ENCODE peak calls at places on chromosomes 13 and 19, in four cellular contexts. K is right lobe of liver, N is body of pancreas, V is sigmoid colon. F is an unnamed sample. For H3K4me1, the result is how much of the 10 kb centered on the place peaks cover.

GRCh38 chr13:114043421-114044053 is 69.7 kb upstream of the C13orf46 start:
- DNase-seq in V (peak), K (no peak), N (peak), F (peak)

GRCh38 chr13:48431987-48432615 is 19.2 kb upstream of the LPAR6 start:
- DNase-seq in N (no peak), K (no peak), V (no peak), F (no peak)

GRCh38 chr13:25963681-25964080 is 88.1 kb downstream of the SHISA2 start:
- DNase-seq in N (no peak), K (no peak), V (no peak), F (no peak)

GRCh38 chr19:33290082-33290815 is 12.1 kb downstream of the CEBPA start:
- DNase-seq in N (no peak), V (no peak), K (no peak), F (no peak)

GRCh38 chr13:112457485-112457884 is 81.3 kb downstream of the SPACA7 start:
- DNase-seq in V (no peak), N (no peak), K (no peak), F (no peak)

GRCh38 chr13:97212540-97213146 is 9.5 kb upstream of the MBNL2 start:
- DNase-seq in K (no peak), V (no peak), N (peak), F (no peak)

GRCh38 chr13:62305758-62306157 is 890.1 kb upstream of the PCDH20 start:
- DNase-seq in K (no peak), N (no peak), V (no peak), F (no peak)

GRCh38 chr13:49436890-49437289 is 7.0 kb downstream of the CAB39L start:
- DNase-seq in K (no peak), N (peak), V (peak), F (peak)

GRCh38 chr13:44801990-44802389 is 187.3 kb downstream of the NUFIP1 start:
- DNase-seq in V (no peak), K (no peak), N (no peak), F (no peak)

GRCh38 chr19:8396185-8396562 is 6.0 kb downstream of the RAB11B start:
- DNase-seq in K (no peak), N (peak), V (no peak), F (no peak)

GRCh38 chr19:34176581-34176980 is 4.3 kb downstream of the LSM14A start:
- DNase-seq in V (no peak), N (no peak), K (no peak), F (no peak)

GRCh38 chr13:97369269-97369893 is 64.6 kb upstream of the RAP2A start:
- DNase-seq in K (no peak), V (no peak), N (no peak), F (no peak)

GRCh38 chr13:25171517-25172302 is at the start of gene AMER2:
- DNase-seq in N (peak), V (peak), K (no peak), F (peak)

GRCh38 chr13:73090116-73090811 is 31.5 kb downstream of the KLF5 start:
- DNase-seq in N (peak), V (no peak), K (no peak), F (no peak)

GRCh38 chr13:43237616-43238015 is 214.2 kb downstream of the DNAJC15 start:
- DNase-seq in N (no peak), V (no peak), K (no peak), F (no peak)

GRCh38 chr13:41960195-41960699 is 662 bp downstream of the VWA8 start:
- DNase-seq in K (peak), N (peak), V (no peak), F (no peak)

GRCh38 chr19:50496189-50497029 is 14.6 kb downstream of the JOSD2 start:
- DNase-seq in N (peak), V (peak), K (no peak), F (peak)

GRCh38 chr19:43626838-43627237 is 7.4 kb upstream of the ZNF428 start:
- DNase-seq in K (no peak), V (no peak), N (no peak), F (no peak)
- H3K27ac ChIP-seq in K (no peak), V (no peak), N (no peak), F (no peak)

DNA sequence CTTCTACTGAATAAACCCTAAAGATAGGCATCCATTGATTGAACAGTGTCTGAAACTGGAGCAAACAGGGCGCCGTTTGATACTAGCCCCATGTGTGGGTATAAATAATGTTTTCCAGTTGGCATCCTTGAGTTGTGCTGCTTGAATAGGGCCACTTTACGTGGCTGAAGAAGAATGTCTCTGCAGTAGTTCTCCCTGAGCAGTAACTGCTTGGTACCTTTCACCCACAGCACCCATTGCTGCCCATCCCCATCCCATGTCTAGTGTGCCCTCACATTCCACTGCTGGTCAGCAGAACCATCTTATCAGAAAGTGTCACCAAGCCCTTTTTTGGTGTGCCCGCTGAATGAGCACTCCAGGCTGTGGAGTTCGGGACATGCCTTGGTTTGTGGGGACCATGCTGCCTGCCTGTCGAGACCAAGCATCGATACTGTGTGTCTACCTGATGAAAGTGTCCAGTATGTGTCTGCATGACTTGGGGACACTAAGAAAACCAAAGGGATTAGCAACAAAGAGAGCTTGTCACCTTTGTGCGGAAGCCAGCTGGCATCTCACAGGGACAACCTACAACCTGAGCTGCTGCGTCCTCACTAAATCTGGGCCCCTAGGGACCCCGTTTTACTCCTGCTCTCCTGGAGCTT is 162.0 kb downstream of the TM9SF2 start:
- DNase-seq in N (no peak), K (no peak), V (no peak), F (no peak)
- H3K4me1 ChIP-seq in N (under half), K (under half), V (under half), F (under half)

DNA sequence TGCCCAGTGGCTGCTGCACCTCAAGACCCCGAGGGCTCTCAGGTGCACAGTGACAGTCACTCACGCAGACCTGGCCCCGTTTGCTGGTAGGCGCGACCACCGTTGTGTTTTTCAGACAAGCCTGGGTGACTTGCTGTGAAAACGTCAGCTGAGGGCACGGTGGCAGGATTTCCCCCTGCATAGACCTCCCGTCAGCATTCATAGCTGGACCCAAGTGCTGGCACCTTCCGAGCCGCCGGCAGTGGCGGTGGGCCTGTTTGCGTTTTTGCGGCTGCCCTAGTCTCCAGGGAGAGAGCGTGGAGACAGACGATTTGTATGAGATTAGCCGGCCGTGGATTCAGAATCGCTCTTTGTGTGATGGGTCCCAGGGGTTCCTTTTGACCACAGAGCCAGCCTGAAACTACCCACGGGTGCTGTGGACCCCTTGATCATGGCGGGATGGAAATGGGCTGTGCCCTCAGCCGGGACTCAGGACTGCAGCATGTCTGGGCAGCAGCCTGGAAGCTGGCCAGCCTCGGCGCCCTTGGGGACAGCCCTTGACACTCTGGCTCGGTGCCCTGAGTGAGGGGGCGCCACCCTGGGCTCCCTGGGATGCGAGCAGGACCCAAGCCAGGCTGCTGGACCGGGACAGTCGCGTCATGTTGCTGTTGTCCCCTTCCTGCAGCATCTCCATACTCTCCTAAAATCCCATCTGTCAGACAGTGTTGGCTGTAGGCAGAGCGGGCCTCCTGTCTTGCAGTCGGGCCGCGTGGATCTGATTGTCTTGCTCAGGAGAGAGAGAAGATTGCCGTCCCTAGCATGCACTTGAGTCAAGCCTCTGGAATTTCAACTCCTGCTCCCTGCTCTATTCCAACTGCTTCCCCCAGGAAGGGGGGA is 8.6 kb downstream of the KDM4B start:
- DNase-seq in N (peak), K (peak), V (peak), F (no peak)
- H3K4me3 ChIP-seq in N (no peak), K (no peak), V (peak), F (no peak)

GRCh38 chr13:58018865-58019264 is 387.3 kb downstream of the PCDH17 start:
- DNase-seq in K (no peak), V (no peak), N (no peak), F (no peak)

GRCh38 chr13:58025821-58026220 is 394.3 kb downstream of the PCDH17 start:
- DNase-seq in N (no peak), V (no peak), K (no peak), F (no peak)

DNA sequence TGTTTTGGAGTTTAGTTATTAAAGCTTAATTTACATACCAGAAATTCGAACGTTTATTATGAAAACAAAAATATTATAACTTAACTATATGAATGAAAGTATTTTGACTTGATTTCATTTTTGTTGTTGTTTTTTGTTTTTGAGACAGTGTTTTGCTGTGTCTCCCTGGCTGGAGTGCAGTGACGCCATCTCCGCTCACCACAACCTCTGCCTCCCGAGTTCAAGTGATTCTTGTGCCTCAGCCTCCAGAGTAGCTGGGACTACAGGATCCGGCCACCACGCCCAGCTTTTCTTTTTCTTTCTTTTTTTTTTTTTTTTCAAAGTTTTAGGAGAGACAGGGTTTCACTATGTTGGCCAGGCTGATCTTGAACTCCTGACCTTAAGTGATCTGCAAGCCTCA is 392.6 kb downstream of the PCDH17 start:
- DNase-seq in N (no peak), V (peak), K (no peak), F (no peak)
- H3K27ac ChIP-seq in N (no peak), V (no peak), K (no peak), F (no peak)

DNA sequence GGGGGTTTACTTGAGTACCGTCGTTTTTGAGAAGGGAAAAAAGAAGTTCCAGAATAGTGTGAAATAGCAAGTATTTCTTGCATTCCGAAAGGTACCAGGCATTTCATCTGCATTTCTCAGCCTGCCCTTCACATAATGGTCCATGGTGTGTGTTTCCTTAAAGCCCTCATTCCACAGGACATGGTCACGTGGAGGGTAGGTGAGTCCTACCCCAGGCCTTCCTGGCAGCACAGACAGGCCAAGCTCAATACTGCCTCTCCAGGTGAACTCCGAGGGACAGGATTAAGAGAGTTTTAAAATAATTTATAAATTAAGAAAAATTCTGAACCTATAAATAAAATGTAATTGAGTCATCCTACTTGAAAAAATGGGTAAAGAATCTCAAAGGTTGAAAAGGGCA is 64.7 kb downstream of the TNFRSF19 start:
- DNase-seq in V (no peak), N (no peak), K (no peak), F (no peak)
- H3K4me1 ChIP-seq in V (under half), N (under half), K (under half), F (under half)

GRCh38 chr13:85528578-85529215 is 270.5 kb downstream of the SLITRK6 start:
- DNase-seq in N (no peak), K (no peak), V (no peak), F (no peak)
- H3K4me3 ChIP-seq in N (no peak), K (no peak), V (no peak), F (no peak)

DNA sequence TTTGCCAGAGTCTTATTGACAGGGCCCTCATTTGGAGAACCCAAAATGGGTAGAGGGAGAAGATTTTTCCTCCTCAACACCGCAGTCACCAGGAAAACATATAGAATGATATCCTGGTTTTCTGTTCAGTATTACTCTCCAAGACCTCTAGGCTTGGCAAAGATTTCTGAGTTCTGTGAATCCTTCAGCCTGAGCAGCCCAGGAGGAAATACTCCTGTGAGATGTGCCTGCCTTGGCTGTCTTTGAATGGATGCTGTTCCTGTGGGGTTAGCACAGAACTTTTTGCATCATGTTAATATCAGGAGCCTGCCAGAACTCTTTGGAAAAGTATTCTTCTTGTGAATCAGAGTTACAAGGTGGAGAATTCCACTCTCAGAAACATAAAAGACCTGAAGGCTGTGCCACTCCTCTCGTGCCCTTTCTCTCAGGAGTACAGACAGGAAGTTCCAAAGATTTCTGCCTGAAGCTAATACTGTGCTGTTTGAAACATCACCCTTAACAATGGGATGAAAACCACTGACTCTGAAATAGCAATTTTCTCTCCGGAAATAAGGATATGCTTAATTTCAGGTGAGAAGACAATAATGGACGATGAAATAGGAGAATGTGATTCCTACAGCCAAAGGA is 520.1 kb upstream of the NBEA start:
- DNase-seq in V (no peak), K (no peak), N (no peak), F (no peak)
- H3K27ac ChIP-seq in V (no peak), K (no peak), N (no peak), F (no peak)

DNA sequence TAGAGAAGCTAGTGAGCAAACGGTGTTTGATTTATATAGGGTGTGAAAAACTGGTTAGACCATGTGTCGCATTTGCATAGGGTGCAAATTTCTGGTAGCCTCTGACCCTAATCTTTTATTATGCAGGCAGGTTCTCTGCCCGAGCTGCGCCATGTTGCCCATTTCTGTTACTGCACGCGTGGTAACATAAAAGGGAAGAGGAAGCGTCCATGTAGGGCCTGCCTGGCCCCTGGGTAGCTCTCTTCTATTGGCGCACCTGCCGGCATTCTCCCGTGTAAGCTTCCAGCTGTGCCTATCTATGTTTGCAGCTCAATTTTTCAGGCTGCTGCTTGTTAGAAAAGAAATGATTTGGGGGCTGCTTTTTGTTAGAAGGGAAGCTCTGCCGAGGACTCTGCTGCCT is 14.0 kb upstream of the CD70 start:
- DNase-seq in K (no peak), N (no peak), V (no peak), F (no peak)
- H3K4me1 ChIP-seq in K (under half), N (under half), V (under half), F (under half)

F was measured in heart right ventricle.